ENCODE peak calls at places on chromosomes 6 and 20, in ten cellular contexts. K is ovary, T is endothelial cell of umbilical vein, P is esophagus squamous epithelium, D is A549, U is breast epithelium, A is H1, I is IMR-90, F is K562, G is stomach. C is an unnamed sample.

GRCh38 chr20:17499041-17499440 is 32.1 kb downstream of the BFSP1 start:
- DNase-seq in G (no peak), F (no peak), P (no peak), T (no peak), I (peak), A (no peak), U (no peak), K (no peak), D (no peak), C (peak)

GRCh38 chr6:136860043-136860442 is 37.7 kb downstream of the PEX7 start:
- DNase-seq in I (no peak), F (no peak), G (no peak), D (no peak), K (no peak), A (no peak), P (no peak), T (no peak), U (no peak), C (no peak)

GRCh38 chr6:131159578-131159977 is 24.3 kb downstream of the AKAP7 start:
- DNase-seq in T (no peak), U (no peak), G (no peak), F (no peak), K (no peak), P (no peak), I (peak), D (no peak), A (no peak), C (no peak)

GRCh38 chr6:146965110-146965689 is 239.0 kb upstream of the STXBP5 start:
- DNase-seq in U (no peak), D (no peak), I (no peak), K (no peak), G (no peak), A (no peak), P (no peak), T (no peak), F (peak), C (no peak)

GRCh38 chr20:4227085-4227821 is 211.9 kb upstream of the RNF24 start:
- DNase-seq in P (no peak), A (no peak), F (peak), K (no peak), D (peak), G (no peak), T (no peak), U (no peak), I (peak), C (no peak)

GRCh38 chr20:63808964-63809674 is 21.9 kb downstream of the ZBTB46 start:
- DNase-seq in A (no peak), U (no peak), I (no peak), D (no peak), K (no peak), G (no peak), T (no peak), P (no peak), F (peak), C (no peak)

GRCh38 chr6:117494283-117494682 is 11.8 kb downstream of the DCBLD1 start:
- DNase-seq in G (no peak), I (no peak), U (no peak), D (no peak), K (no peak), F (peak), A (no peak), T (peak), P (no peak), C (no peak)

GRCh38 chr20:59571591-59572314 is 32.6 kb upstream of the PHACTR3 start:
- DNase-seq in G (peak), F (peak), D (peak), K (peak), A (no peak), U (no peak), I (peak), P (no peak), T (peak), C (peak)

GRCh38 chr6:139738801-139739490 is 364.5 kb upstream of the CITED2 start:
- DNase-seq in G (no peak), P (no peak), I (no peak), A (no peak), U (no peak), K (no peak), T (no peak), D (no peak), F (no peak), C (no peak)

GRCh38 chr20:2741463-2741862 is 48.9 kb downstream of the EBF4 start:
- DNase-seq in K (no peak), A (no peak), D (no peak), P (no peak), I (no peak), F (no peak), T (no peak), G (no peak), U (no peak), C (no peak)

GRCh38 chr20:50256577-50256976 is 65.9 kb downstream of the CEBPB start:
- DNase-seq in U (no peak), I (peak), T (no peak), F (no peak), G (no peak), K (no peak), A (no peak), P (no peak), D (no peak), C (no peak)

GRCh38 chr20:5480824-5481600 is 164.3 kb upstream of the PROKR2 start:
- DNase-seq in T (no peak), U (no peak), A (no peak), K (no peak), F (no peak), P (no peak), I (no peak), D (no peak), G (no peak), C (no peak)

GRCh38 chr20:16158090-16158975 is 414.9 kb downstream of the KIF16B start:
- DNase-seq in K (no peak), G (no peak), I (no peak), T (no peak), U (no peak), F (no peak), D (no peak), P (no peak), A (no peak), C (no peak)

GRCh38 chr20:16474342-16474741 is 98.9 kb downstream of the KIF16B start:
- DNase-seq in D (no peak), G (no peak), T (no peak), K (no peak), A (no peak), I (no peak), P (no peak), F (no peak), U (no peak), C (no peak)

GRCh38 chr6:90574610-90575009 is 12.3 kb downstream of the MAP3K7 start:
- DNase-seq in F (no peak), A (no peak), P (no peak), I (peak), D (no peak), K (no peak), G (no peak), U (no peak), T (peak), C (no peak)

DNA sequence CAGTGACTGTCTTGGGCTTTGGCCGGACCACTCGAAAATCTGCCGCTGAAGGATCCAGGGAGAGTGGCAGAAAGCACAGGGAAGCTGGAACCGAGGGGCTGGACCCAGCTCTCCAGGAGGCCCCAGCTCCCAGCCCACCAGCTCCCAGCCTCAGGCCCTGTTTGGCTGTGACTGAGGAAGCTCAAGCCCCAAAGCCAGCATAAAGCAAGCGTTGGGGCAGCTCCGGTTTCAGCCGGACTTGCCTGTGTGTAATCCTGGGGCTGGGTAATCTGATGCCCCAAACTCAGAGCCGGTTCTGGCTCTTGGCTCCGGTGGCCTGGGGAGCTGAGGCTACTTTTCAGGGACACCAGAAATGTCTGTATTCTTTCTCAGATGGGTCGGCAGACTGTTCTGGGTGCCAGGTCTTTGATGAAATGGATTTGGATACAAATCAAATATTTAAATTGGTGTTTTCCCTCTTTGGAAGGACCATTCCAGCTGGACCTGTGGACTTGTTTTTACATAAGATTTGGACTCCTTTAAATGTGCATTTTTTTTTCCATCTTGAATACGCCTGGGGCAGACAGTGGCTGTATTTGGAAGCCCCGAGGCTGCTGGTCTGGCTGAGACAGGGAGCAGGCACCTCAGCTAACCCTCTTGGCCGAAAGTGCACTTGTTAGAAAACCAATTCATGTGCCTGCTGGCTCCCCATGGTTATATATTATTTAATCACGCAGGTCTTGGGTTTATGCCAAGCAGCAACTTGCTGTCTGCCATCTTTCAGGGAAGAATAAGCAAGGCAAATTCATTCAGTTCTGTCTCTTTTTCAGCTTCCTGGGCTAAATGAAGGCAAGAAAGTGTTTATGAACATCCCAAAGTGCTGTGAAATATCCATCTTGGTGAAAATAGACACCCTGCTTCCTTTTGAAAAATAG is 29.6 kb downstream of the RPP40 start:
- DNase-seq in G (no peak), F (peak), K (peak), U (peak), I (peak), D (no peak), A (peak), T (no peak), P (no peak), C (peak)
- H3K4me3 ChIP-seq in G (no peak), F (no peak), K (no peak), U (no peak), I (no peak), D (no peak), A (peak), T (no peak), P (no peak), C (no peak)

DNA sequence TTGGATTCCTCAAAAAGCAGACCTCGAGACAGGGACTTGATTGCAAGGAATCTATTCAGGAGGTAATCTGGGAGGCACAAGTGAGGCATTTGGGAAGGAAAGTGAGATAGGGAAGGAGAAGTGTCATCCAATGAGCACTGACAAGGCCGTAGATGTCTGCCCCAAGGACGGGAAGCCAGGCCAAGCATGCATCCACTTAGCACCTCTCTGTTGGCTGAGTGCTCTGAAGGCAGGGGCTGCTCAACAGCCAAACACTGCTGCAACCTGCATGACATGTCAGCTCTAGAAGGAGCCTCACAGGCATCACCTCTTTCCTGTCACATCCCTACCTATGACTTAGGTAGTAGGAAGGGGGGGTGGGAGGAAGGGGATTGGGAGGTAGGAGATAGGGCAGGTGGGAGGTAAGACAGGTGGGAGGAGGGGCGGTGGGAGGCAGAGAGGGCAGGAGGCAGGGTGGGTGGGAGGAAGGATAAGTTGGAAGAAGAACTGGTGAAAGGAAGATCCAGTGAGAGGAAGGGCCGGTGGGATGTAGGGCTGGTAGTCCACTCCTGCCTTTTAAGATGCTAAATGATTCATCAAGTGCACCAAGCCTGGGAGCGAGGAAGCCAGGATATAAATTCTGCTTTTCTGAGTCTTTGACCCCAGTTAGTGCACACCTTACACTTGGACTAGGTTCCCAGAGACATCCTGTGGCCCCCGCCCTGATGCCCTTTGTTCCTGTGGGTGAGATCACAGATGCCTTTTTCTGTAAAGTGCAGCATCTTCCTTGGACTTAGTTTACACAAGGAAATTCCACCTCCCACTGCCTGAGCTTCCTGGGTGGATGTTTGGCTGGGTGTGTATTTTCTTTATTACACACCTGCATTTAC is 83.8 kb upstream of the NXT1 start:
- DNase-seq in G (no peak), T (no peak), D (peak), P (no peak), F (no peak), I (no peak), K (no peak), A (no peak), U (no peak), C (no peak)
- TF ChIP-seq POLR2A in G (no peak), T (no peak), D (no peak), P (no peak), F (no peak), I (no peak), K (no peak), A (no peak), U (no peak), C (no peak)

GRCh38 chr6:78864957-78865356 is 2.4 kb upstream of the IRAK1BP1 start:
- DNase-seq in D (no peak), U (no peak), F (no peak), P (no peak), A (no peak), T (no peak), G (no peak), I (no peak), K (no peak), C (no peak)

GRCh38 chr6:78863576-78863975 is 3.8 kb upstream of the IRAK1BP1 start:
- DNase-seq in G (no peak), K (no peak), I (no peak), P (no peak), F (no peak), T (no peak), D (no peak), U (no peak), A (no peak), C (no peak)

GRCh38 chr6:78867370-78868040 is at the start of gene IRAK1BP1:
- DNase-seq in D (peak), G (peak), A (peak), P (peak), F (peak), I (peak), U (peak), K (peak), T (peak), C (peak)

GRCh38 chr6:78868124-78868523 is 773 bp downstream of the IRAK1BP1 start:
- DNase-seq in G (no peak), I (no peak), A (no peak), K (no peak), T (no peak), U (no peak), P (no peak), D (no peak), F (no peak), C (no peak)

DNA sequence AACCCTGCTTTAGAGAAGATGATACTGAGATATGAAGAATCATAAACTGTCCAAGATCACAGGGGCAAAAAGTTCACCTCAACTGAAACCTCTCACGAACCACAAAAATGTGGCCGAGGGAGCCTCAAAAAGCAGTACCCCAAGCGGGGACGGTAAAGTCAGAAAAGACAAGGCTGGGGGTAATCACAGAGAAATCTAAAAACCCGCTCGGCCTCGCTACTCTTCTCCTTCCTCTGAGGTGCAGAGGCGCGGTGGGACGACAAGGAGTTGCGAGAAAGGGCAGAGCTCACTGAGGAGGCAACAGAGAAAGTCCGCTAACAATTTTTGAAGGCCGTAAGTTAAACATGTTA is 356 bp upstream of the IRAK1BP1 start:
- DNase-seq in D (no peak), G (no peak), K (no peak), A (no peak), P (no peak), T (no peak), I (no peak), F (no peak), U (no peak), C (peak)
- H3K4me3 ChIP-seq in D (peak), G (peak), K (peak), A (peak), P (peak), T (peak), I (peak), F (peak), U (peak), C (peak)

GRCh38 chr6:157386454-157386853 is 5.5 kb downstream of the ZDHHC14 start:
- DNase-seq in U (no peak), F (peak), K (no peak), A (no peak), P (no peak), G (no peak), D (no peak), I (no peak), T (no peak), C (no peak)

GRCh38 chr6:157388924-157389323 is 7.9 kb downstream of the ZDHHC14 start:
- DNase-seq in D (no peak), T (no peak), F (no peak), K (no peak), G (no peak), P (no peak), I (no peak), A (no peak), U (no peak), C (no peak)

GRCh38 chr6:157383471-157383870 is 2.5 kb downstream of the ZDHHC14 start:
- DNase-seq in T (no peak), D (no peak), G (no peak), F (no peak), I (no peak), P (no peak), K (no peak), A (no peak), U (no peak), C (no peak)

GRCh38 chr6:157386023-157386422 is 5.0 kb downstream of the ZDHHC14 start:
- DNase-seq in G (no peak), F (no peak), I (no peak), K (no peak), D (no peak), P (no peak), U (no peak), T (no peak), A (no peak), C (no peak)

DNA sequence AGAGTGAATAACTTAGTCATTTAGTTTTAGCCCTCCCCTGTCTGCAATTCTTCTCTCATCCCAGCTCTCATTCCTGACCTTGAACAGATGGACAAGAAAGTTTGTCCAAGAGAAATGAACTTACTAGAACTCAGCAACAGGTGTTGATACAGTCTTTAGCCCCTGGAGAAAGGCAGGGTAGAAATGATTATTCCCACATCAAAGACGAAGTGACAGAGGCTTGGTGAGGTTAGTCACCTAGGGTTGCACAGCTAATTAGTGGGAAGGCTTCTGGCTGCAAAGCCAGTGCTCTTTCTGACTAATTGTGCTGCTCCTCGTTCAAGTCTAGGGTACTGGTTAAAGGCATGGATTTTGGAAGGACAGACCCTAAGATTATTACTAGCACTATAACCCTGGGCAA is 4.5 kb downstream of the ZDHHC14 start:
- DNase-seq in A (no peak), T (no peak), D (no peak), G (no peak), K (no peak), I (no peak), P (no peak), F (no peak), U (no peak), C (no peak)
- TF ChIP-seq POLR2A in A (no peak), T (no peak), D (no peak), G (no peak), K (no peak), I (no peak), P (no peak), F (no peak), U (no peak), C (no peak)

C was measured in lower leg skin.